ENCODE peak calls at places on chromosomes 12 and 14, in four cellular contexts. E is lung, T is testis, I is right cardiac atrium. A is an unnamed sample.

GRCh38 chr14:96408608-96409007 is 16.7 kb downstream of the AK7 start:
- DNase-seq in T (no peak), I (no peak), E (no peak), A (no peak)

GRCh38 chr12:63792333-63792732 is 12.6 kb downstream of the RXYLT1 start:
- DNase-seq in T (no peak), I (no peak), E (no peak), A (no peak)

GRCh38 chr12:58202933-58203713 is 261.8 kb downstream of the ATP23 start:
- DNase-seq in T (no peak), I (no peak), E (no peak), A (no peak)

GRCh38 chr12:120736404-120737331 is 11.0 kb downstream of the ACADS start:
- DNase-seq in I (no peak), E (no peak), T (no peak), A (no peak)

GRCh38 chr14:57848353-57848752 is 17.5 kb downstream of the SLC35F4 start:
- DNase-seq in T (no peak), E (no peak), I (no peak), A (no peak)

GRCh38 chr12:65668981-65669695 is 155.1 kb upstream of the HMGA2 start:
- DNase-seq in I (no peak), T (no peak), E (no peak), A (peak; percentile 50)

GRCh38 chr14:101230851-101231550 is 327.5 kb upstream of the RTL1 start:
- DNase-seq in E (no peak), I (no peak), T (no peak), A (no peak)

GRCh38 chr12:132084681-132085635 is 59.2 kb downstream of the DDX51 start:
- DNase-seq in I (peak; percentile 82), E (peak; percentile 75), T (peak; percentile 66), A (peak; percentile 85)

GRCh38 chr14:88233915-88234314 is 89.2 kb downstream of the KCNK10 start:
- DNase-seq in I (no peak), T (peak; percentile 15), E (no peak), A (peak; percentile 28)

GRCh38 chr14:20989464-20989786 is 355 bp upstream of the METTL17 start:
- DNase-seq in I (no peak), E (no peak), T (no peak), A (no peak)
- H3K4me3 ChIP-seq in I (peak overlapping the region; percentile 100), E (no peak overlapping the region), T (peak overlapping the region; percentile 72), A (peak overlapping the region; percentile 24)

DNA sequence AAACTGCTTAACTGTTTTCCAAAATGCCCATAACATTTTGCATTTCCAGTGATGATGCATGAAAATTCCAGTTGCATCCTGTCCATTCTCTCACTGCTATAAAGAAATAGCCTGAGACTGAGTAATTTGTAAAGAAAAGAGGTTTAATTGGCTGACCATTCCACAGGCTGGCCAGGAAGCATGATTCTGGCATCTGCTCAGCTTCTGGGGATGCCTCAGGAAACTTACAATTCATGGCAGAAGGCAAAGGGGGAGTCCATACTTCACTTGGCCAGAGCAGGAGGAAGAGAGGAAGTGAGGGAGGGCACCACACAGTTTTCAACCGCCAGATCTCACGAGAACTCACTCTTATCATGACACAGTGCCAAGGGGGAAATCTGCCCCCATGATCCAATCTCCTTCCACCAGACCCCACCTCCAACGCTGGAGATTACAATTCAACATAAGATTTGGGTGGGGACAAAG is 18.2 kb upstream of the CLEC2D start:
- DNase-seq in T (no peak), E (no peak), I (no peak), A (no peak)
- H3K4me3 ChIP-seq in T (no peak overlapping the region), E (no peak overlapping the region), I (peak overlapping the region; percentile 23), A (no peak overlapping the region)

GRCh38 chr12:51974646-51975045 is 23.1 kb downstream of the ACVR1B start:
- DNase-seq in T (no peak), I (no peak), E (no peak), A (no peak)

GRCh38 chr12:51975196-51975595 is 23.7 kb downstream of the ACVR1B start:
- DNase-seq in E (no peak), I (no peak), T (no peak), A (no peak)

GRCh38 chr12:51972849-51973273 is 21.4 kb downstream of the ACVR1B start:
- DNase-seq in E (peak; percentile 68), T (peak; percentile 48), I (peak; percentile 49), A (peak; percentile 49)

GRCh38 chr12:51972424-51972812 is 20.9 kb downstream of the ACVR1B start:
- DNase-seq in E (no peak), I (no peak), T (no peak), A (no peak)

GRCh38 chr12:51973560-51973959 is 22.1 kb downstream of the ACVR1B start:
- DNase-seq in T (no peak), I (no peak), E (no peak), A (no peak)
- H3K4me3 ChIP-seq in T (no peak overlapping the region), I (no peak overlapping the region), E (no peak overlapping the region), A (no peak overlapping the region)

GRCh38 chr12:126770188-126770587 is 1496.8 kb upstream of the TMEM132C start:
- DNase-seq in T (no peak), E (no peak), I (no peak), A (no peak)

GRCh38 chr12:126776047-126776446 is 1490.9 kb upstream of the TMEM132C start:
- DNase-seq in T (no peak), I (no peak), E (no peak), A (no peak)

GRCh38 chr12:126773491-126773890 is 1493.5 kb upstream of the TMEM132C start:
- DNase-seq in I (no peak), T (no peak), E (no peak), A (no peak)

GRCh38 chr12:126773012-126773411 is 1494.0 kb upstream of the TMEM132C start:
- DNase-seq in T (no peak), E (no peak), I (no peak), A (no peak)

DNA sequence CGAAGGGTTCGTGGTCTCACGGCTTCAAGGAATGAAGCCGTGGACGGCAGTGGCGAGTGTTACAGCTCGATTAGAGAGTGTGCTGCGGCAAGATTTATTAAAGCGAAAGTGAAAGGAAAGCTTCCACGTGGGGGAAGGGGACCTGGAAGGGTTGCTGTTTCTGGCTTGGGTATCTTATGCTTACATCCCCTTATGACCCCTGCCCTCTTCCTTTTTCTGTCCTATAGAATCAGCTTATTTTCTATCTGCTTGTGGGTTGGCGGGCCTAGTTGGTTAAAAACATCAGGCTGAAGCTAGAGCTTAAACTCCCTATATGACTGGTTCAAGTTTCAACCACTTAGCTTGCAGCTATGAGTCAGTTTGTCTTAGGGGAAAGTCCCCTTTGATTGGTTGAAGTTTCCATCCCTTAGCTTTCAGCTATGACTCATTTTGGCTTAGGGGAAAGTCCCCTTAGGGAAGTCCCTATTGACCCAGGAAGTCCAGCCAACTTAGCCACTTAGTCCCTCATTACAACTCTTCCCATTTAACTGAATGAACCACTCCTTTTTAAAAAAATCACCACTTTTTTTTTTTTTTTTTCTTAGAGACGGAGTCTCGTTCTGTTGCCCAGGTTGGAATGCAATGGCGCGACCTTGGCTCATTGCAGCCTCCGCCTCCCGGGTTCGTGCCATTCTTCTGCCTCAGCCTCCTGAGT is 1494.7 kb upstream of the TMEM132C start:
- DNase-seq in I (no peak), T (no peak), E (no peak), A (no peak)
- H3K4me3 ChIP-seq in I (no peak overlapping the region), T (no peak overlapping the region), E (no peak overlapping the region), A (no peak overlapping the region)

DNA sequence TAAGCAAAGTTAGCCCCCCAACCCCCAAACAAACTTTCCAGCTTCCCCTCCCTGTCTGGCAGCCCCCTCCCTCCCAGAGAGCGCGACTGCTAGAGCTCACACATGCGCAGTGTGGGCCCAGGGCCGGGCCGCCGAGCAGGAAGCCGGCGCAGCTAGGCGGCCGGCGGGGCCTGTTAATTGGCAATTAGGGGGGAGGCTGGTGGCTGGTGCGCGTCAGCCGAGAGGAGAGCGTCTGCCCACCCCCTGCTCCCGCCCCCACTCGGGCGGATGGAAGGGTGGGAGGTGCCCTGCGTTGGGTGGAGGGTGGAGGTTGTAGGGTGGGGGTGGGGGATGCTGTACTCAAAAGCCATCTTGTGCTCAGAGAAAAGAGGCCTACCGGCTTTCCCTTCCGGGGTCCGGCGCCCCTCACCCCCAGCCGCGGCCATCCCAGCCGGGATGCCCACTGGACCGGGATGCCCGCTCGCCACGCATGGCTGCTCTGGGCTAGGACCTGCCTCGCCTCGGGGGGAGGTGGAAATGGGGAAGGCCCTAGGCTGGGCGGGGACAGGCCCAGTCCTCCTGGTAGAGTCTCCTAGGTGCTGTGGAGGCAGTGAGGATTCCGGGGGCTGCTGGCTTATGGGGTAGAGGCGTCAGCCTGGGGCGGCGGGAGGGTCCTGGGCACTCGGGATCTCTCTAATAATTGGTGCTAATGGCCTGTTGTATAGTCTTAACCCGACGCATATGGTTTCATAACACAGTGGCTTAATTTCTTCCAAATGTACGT is 9.2 kb downstream of the HOXC8 start:
- DNase-seq in T (peak; percentile 93), I (peak; percentile 66), E (no peak), A (peak; percentile 34)
- H3K4me3 ChIP-seq in T (peak overlapping the region; percentile 51), I (peak overlapping the region; percentile 53), E (no peak overlapping the region), A (peak overlapping the region; percentile 24)

GRCh38 chr12:16609140-16609539 is 3.2 kb upstream of the LMO3 start:
- DNase-seq in I (no peak), E (no peak), T (no peak), A (no peak)
- H3K4me3 ChIP-seq in I (peak overlapping the region; percentile 13), E (no peak overlapping the region), T (no peak overlapping the region), A (peak overlapping the region; percentile 4)

A was measured in cardiac muscle cell.